ENCODE peak calls at places on chromosomes 7 and 10, in nine cellular contexts. A is endothelial cell, O is fibroblast of pulmonary artery, P is pancreas, E is NB4, M is IMR-90, Y is bronchial epithelial cell, H is kidney epithelial cell, S is upper lobe of right lung. K is an unnamed sample.

GRCh38 chr7:43431020-43431595 is 151.8 kb upstream of the STK17A start:
- DNase-seq in A (no peak), O (peak), P (no peak), E (peak), M (peak), Y (no peak), H (no peak), S (no peak), K (peak)

GRCh38 chr10:75497997-75498797 is 66.8 kb downstream of the LRMDA start:
- DNase-seq in A (no peak), O (peak), P (no peak), E (no peak), M (peak), Y (peak), H (no peak), S (no peak), K (peak)

GRCh38 chr10:52283174-52283573 is 30.9 kb upstream of the DKK1 start:
- DNase-seq in A (no peak), O (peak), P (no peak), E (no peak), M (peak), Y (peak), H (no peak), S (no peak), K (peak)

GRCh38 chr10:25180801-25181200 is 6.0 kb downstream of the GPR158 start:
- DNase-seq in A (no peak), O (no peak), P (no peak), E (no peak), M (no peak), Y (no peak), H (no peak), S (no peak), K (no peak)

GRCh38 chr10:127399635-127400034 is 149.5 kb upstream of the NPS start:
- DNase-seq in A (no peak), O (no peak), P (no peak), E (no peak), M (no peak), Y (no peak), H (no peak), S (no peak), K (no peak)

GRCh38 chr10:127085957-127086356 is 110.4 kb downstream of the INSYN2A start:
- DNase-seq in A (no peak), O (no peak), P (no peak), E (no peak), M (no peak), Y (no peak), H (no peak), S (no peak), K (no peak)

GRCh38 chr7:151166629-151167196 is 781 bp downstream of the GBX1 start:
- DNase-seq in A (no peak), O (no peak), P (peak), E (no peak), M (no peak), Y (no peak), H (no peak), S (peak), K (no peak)

GRCh38 chr10:44581996-44582395 is 197.1 kb upstream of the CXCL12 start:
- DNase-seq in A (no peak), O (no peak), P (no peak), E (no peak), M (no peak), Y (no peak), H (no peak), S (no peak), K (no peak)

GRCh38 chr10:71599518-71599917 is 120.1 kb downstream of the C10orf105 start:
- DNase-seq in A (no peak), O (no peak), P (no peak), E (no peak), M (no peak), Y (no peak), H (no peak), S (no peak), K (no peak)

GRCh38 chr7:76303829-76304505 is 1.5 kb downstream of the HSPB1 start:
- DNase-seq in A (no peak), O (no peak), P (no peak), E (peak), M (peak), Y (peak), H (no peak), S (no peak), K (peak)

GRCh38 chr10:7512487-7512886 is 101.7 kb upstream of the SFMBT2 start:
- DNase-seq in A (no peak), O (no peak), P (no peak), E (no peak), M (no peak), Y (no peak), H (no peak), S (no peak), K (no peak)

GRCh38 chr10:92550924-92551323 is 23.0 kb downstream of the IDE start:
- DNase-seq in A (no peak), O (no peak), P (no peak), E (no peak), M (no peak), Y (no peak), H (no peak), S (no peak), K (no peak)

GRCh38 chr7:151186640-151187408 is at the start of gene ASB10:
- DNase-seq in A (no peak), O (no peak), P (no peak), E (no peak), M (no peak), Y (no peak), H (no peak), S (peak), K (no peak)

GRCh38 chr7:108097703-108098102 is 32.5 kb downstream of the LAMB4 start:
- DNase-seq in A (peak), O (peak), P (no peak), E (peak), M (no peak), Y (no peak), H (no peak), S (no peak), K (no peak)

GRCh38 chr7:146736446-146737190 is 620.0 kb downstream of the CNTNAP2 start:
- DNase-seq in A (no peak), O (peak), P (no peak), E (no peak), M (no peak), Y (peak), H (no peak), S (no peak), K (no peak)
- TF ChIP-seq CTCF in A (no peak), O (peak), P (no peak), E (no peak), M (no peak), Y (no peak), H (peak), S (no peak), K (no peak)

DNA sequence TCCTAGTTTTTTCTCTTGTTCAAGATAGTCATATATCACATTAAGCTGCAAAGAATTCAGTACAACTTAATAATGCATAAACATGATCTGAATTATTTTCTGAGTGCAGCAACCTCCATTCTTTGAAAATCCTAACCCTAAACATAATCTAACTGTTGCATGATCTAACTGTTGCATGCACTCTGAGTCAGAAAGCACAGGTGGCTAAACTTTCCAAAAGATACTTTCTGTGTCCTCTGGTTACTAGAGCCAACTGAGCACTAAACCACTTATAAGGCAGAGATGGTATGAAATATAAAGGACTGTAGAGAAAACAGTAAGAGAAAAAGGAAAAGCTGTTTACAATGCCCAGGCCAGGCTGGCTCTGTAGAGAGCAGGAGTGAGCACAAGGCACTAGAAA is 23.0 kb upstream of the FAM133B start:
- DNase-seq in A (no peak), O (no peak), P (no peak), E (no peak), M (peak), Y (no peak), H (no peak), S (no peak), K (no peak)
- TF ChIP-seq CTCF in A (no peak), O (no peak), P (no peak), E (no peak), M (no peak), Y (no peak), H (no peak), S (no peak), K (no peak)

GRCh38 chr10:78035025-78035424 is 1.4 kb downstream of the RPS24 start:
- DNase-seq in A (no peak), O (no peak), P (no peak), E (no peak), M (peak), Y (peak), H (no peak), S (no peak), K (peak)

GRCh38 chr10:78035933-78036583 is 2.4 kb downstream of the RPS24 start:
- DNase-seq in A (no peak), O (no peak), P (no peak), E (no peak), M (no peak), Y (no peak), H (no peak), S (no peak), K (no peak)

GRCh38 chr10:78035437-78035836 is 1.8 kb downstream of the RPS24 start:
- DNase-seq in A (no peak), O (no peak), P (no peak), E (no peak), M (no peak), Y (no peak), H (no peak), S (no peak), K (no peak)

GRCh38 chr10:78038105-78038504 is 4.4 kb downstream of the RPS24 start:
- DNase-seq in A (no peak), O (peak), P (no peak), E (no peak), M (peak), Y (peak), H (no peak), S (no peak), K (peak)

DNA sequence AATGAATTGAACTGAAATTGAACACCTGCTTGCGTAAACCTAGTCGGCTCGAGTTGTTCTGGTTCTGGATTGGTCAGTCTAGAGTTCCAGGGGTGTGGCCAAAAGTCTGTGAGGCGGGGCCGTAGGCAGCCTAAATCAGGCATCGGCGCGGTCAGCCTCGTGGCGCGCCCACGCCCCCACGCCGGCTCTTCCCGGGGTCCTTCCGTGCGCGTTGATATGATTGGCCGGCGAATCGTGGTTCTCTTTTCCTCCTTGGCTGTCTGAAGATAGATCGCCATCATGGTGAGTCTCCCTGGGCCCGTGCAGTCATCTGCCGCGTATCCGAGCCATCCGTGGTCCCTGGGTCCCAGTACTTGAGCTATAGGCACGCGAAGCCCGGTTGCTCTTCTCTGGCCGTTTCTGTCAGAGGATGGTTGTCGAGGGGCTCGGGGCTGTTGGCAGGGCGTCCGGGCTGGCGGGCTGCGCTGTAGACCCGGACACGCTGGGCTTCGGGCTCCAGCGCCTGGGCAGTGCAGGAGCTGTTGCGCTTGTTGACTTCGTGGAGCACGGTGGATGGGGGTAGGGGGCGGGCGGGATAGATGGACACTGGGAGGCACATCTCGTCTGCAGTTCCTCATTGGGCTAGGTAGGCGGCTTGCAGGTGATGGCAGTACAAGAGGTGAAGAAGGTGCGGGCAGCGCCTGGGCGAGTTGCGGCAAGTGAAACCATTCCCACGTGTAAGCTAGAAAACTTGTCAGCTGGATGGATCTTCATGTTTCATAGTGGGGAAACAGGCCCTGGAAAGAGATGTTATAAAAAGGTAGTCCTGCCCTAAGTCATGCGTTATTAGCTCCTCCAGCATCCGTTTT is at the start of gene RPS24:
- DNase-seq in A (peak), O (peak), P (peak), E (peak), M (peak), Y (peak), H (peak), S (peak), K (peak)
- TF ChIP-seq CTCF in A (no peak), O (no peak), P (no peak), E (no peak), M (no peak), Y (no peak), H (no peak), S (no peak), K (no peak)

DNA sequence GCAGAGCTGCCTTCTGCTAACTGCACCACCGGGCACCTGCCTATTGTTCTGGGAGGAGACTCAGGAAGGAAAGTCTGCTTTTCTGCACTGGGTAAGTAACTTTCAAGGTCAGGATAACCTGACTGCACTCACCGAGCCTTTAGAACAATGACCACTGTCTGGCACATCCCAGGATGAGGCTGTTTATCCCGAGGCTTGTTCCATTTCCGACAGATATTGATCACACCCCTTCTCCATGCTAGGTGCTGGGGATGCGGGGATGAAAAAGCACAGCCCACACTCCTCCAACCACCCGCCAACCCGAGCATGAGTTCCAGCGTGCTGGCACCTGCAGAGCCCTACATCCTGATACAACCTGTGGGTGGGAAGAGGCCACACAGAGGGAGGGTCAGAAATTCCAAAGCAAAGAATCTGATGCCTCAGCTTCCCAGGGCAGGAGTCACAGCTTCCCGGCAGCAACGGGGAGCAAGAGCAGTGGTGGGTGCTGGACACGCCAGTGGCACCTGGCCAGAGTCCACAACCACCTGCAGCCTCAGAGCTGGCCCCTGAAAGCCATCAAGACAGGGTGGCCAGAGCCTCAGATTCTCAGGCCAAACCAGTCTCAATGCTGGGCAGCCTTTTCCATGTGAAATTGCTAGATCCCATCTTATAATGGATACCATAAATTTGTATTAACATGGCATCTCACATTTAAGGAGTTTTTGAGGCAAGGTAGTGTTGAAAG is 34.9 kb upstream of the CNPY1 start:
- DNase-seq in A (no peak), O (no peak), P (no peak), E (no peak), M (no peak), Y (peak), H (no peak), S (peak), K (no peak)
- TF ChIP-seq CTCF in A (no peak), O (no peak), P (no peak), E (no peak), M (no peak), Y (no peak), H (no peak), S (no peak), K (no peak)

GRCh38 chr7:101168412-101169049 is 3.2 kb upstream of the VGF start:
- DNase-seq in A (no peak), O (no peak), P (no peak), E (no peak), M (no peak), Y (no peak), H (no peak), S (no peak), K (no peak)
- TF ChIP-seq CTCF in A (no peak), O (no peak), P (no peak), E (no peak), M (no peak), Y (no peak), H (no peak), S (no peak), K (no peak)

GRCh38 chr7:146960747-146961416 is 844.3 kb downstream of the CNTNAP2 start:
- DNase-seq in A (no peak), O (no peak), P (no peak), E (no peak), M (no peak), Y (no peak), H (no peak), S (no peak), K (no peak)
- TF ChIP-seq CTCF in A (no peak), O (no peak), P (no peak), E (peak), M (no peak), Y (no peak), H (peak), S (no peak), K (no peak)

GRCh38 chr7:100682991-100683658 is 9.6 kb downstream of the GNB2 start:
- DNase-seq in A (no peak), O (no peak), P (peak), E (peak), M (no peak), Y (no peak), H (no peak), S (no peak), K (no peak)

GRCh38 chr7:100685049-100685605 is 8.9 kb downstream of the GIGYF1 start:
- DNase-seq in A (no peak), O (no peak), P (no peak), E (no peak), M (no peak), Y (no peak), H (no peak), S (no peak), K (no peak)

GRCh38 chr7:100683659-100684533 is 10.2 kb downstream of the GIGYF1 start:
- DNase-seq in A (no peak), O (no peak), P (peak), E (no peak), M (no peak), Y (no peak), H (no peak), S (no peak), K (no peak)

GRCh38 chr7:100685631-100686145 is 8.4 kb downstream of the GIGYF1 start:
- DNase-seq in A (no peak), O (no peak), P (no peak), E (no peak), M (no peak), Y (no peak), H (no peak), S (no peak), K (no peak)

GRCh38 chr7:100684534-100685042 is 9.5 kb downstream of the GIGYF1 start:
- DNase-seq in A (no peak), O (no peak), P (peak), E (no peak), M (no peak), Y (no peak), H (no peak), S (no peak), K (no peak)
- TF ChIP-seq CTCF in A (no peak), O (no peak), P (no peak), E (no peak), M (no peak), Y (no peak), H (no peak), S (no peak), K (no peak)